ENCODE peak calls at places on chromosomes 6 and 20, in five cellular contexts. One of them, this sample, is unnamed.

GRCh38 chr6:22954749-22955385 is 385.5 kb downstream of the HDGFL1 start:
- DNase-seq in H1: no peak
- DNase-seq in neuronal stem cell: no peak
- DNase-seq in mesenchymal stem cell: peak
- DNase-seq in trophoblast cell: no peak
- DNase-seq in this sample: no peak

GRCh38 chr6:14408491-14408890 is 290.9 kb downstream of the CD83 start:
- DNase-seq in H1: no peak
- DNase-seq in trophoblast cell: no peak
- DNase-seq in neuronal stem cell: no peak
- DNase-seq in mesenchymal stem cell: no peak
- DNase-seq in this sample: no peak

GRCh38 chr6:15434823-15435380 is 189.0 kb downstream of the JARID2 start:
- DNase-seq in mesenchymal stem cell: no peak
- DNase-seq in neuronal stem cell: no peak
- DNase-seq in trophoblast cell: no peak
- DNase-seq in H1: no peak
- DNase-seq in this sample: no peak

GRCh38 chr6:158642097-158642601 is 2.4 kb downstream of the DYNLT1 start:
- DNase-seq in H1: no peak
- DNase-seq in neuronal stem cell: no peak
- DNase-seq in trophoblast cell: peak
- DNase-seq in mesenchymal stem cell: peak
- DNase-seq in this sample: no peak

GRCh38 chr6:167116109-167116837 is 6.6 kb upstream of the CCR6 start:
- DNase-seq in neuronal stem cell: no peak
- DNase-seq in H1: no peak
- DNase-seq in mesenchymal stem cell: no peak
- DNase-seq in trophoblast cell: peak
- DNase-seq in this sample: no peak

GRCh38 chr6:117449549-117450439 is 24.1 kb upstream of the ROS1 start:
- DNase-seq in H1: no peak
- DNase-seq in trophoblast cell: peak
- DNase-seq in mesenchymal stem cell: peak
- DNase-seq in neuronal stem cell: peak
- DNase-seq in this sample: peak

GRCh38 chr6:90202156-90202555 is 94.5 kb downstream of the BACH2 start:
- DNase-seq in neuronal stem cell: no peak
- DNase-seq in trophoblast cell: no peak
- DNase-seq in mesenchymal stem cell: no peak
- DNase-seq in H1: no peak
- DNase-seq in this sample: no peak

GRCh38 chr20:21781446-21782075 is 76.1 kb downstream of the PAX1 start:
- DNase-seq in trophoblast cell: no peak
- DNase-seq in H1: no peak
- DNase-seq in mesenchymal stem cell: no peak
- DNase-seq in neuronal stem cell: no peak
- DNase-seq in this sample: peak

GRCh38 chr20:50837532-50838321 is 42.9 kb downstream of the BCAS4 start:
- DNase-seq in mesenchymal stem cell: no peak
- DNase-seq in neuronal stem cell: no peak
- DNase-seq in H1: no peak
- DNase-seq in trophoblast cell: peak
- DNase-seq in this sample: no peak

GRCh38 chr6:89941031-89941775 is 46.9 kb downstream of the GJA10 start:
- DNase-seq in trophoblast cell: no peak
- DNase-seq in mesenchymal stem cell: no peak
- DNase-seq in H1: no peak
- DNase-seq in neuronal stem cell: no peak
- DNase-seq in this sample: no peak

GRCh38 chr20:10558635-10559187 is 115.1 kb downstream of the JAG1 start:
- DNase-seq in neuronal stem cell: no peak
- DNase-seq in mesenchymal stem cell: peak
- DNase-seq in H1: no peak
- DNase-seq in trophoblast cell: no peak
- DNase-seq in this sample: no peak

GRCh38 chr20:44460795-44461141 is 14.9 kb upstream of the TTPAL start:
- DNase-seq in neuronal stem cell: no peak
- DNase-seq in mesenchymal stem cell: peak
- DNase-seq in H1: no peak
- DNase-seq in trophoblast cell: no peak
- DNase-seq in this sample: no peak

GRCh38 chr6:10451828-10452509 is 37.1 kb upstream of the TFAP2A start:
- DNase-seq in trophoblast cell: peak
- DNase-seq in neuronal stem cell: no peak
- DNase-seq in mesenchymal stem cell: peak
- DNase-seq in H1: no peak
- DNase-seq in this sample: no peak

GRCh38 chr6:106684011-106684410 is 54.6 kb downstream of the QRSL1 start:
- DNase-seq in trophoblast cell: no peak
- DNase-seq in neuronal stem cell: no peak
- DNase-seq in H1: no peak
- DNase-seq in mesenchymal stem cell: no peak
- DNase-seq in this sample: no peak

GRCh38 chr6:42316390-42316970 is 98.8 kb upstream of the MRPS10 start:
- DNase-seq in mesenchymal stem cell: peak
- DNase-seq in H1: peak
- DNase-seq in neuronal stem cell: no peak
- DNase-seq in trophoblast cell: peak
- DNase-seq in this sample: no peak

GRCh38 chr6:100465701-100466409 is 1.1 kb upstream of the SIM1 start:
- DNase-seq in mesenchymal stem cell: peak
- DNase-seq in trophoblast cell: no peak
- DNase-seq in neuronal stem cell: peak
- DNase-seq in H1: no peak
- DNase-seq in this sample: no peak

GRCh38 chr20:20780127-20780822 is 67.8 kb upstream of the RALGAPA2 start:
- DNase-seq in mesenchymal stem cell: no peak
- DNase-seq in H1: no peak
- DNase-seq in neuronal stem cell: no peak
- DNase-seq in trophoblast cell: peak
- DNase-seq in this sample: peak

GRCh38 chr6:125363360-125364121 is 61.8 kb upstream of the HDDC2 start:
- DNase-seq in neuronal stem cell: peak
- DNase-seq in trophoblast cell: peak
- DNase-seq in H1: peak
- DNase-seq in mesenchymal stem cell: peak
- DNase-seq in this sample: peak

GRCh38 chr6:37099442-37099841 is 70.5 kb upstream of the PIM1 start:
- DNase-seq in trophoblast cell: peak
- DNase-seq in mesenchymal stem cell: no peak
- DNase-seq in neuronal stem cell: no peak
- DNase-seq in H1: no peak
- DNase-seq in this sample: no peak

GRCh38 chr6:101146389-101146788 is 247.1 kb upstream of the GRIK2 start:
- DNase-seq in neuronal stem cell: no peak
- DNase-seq in H1: no peak
- DNase-seq in trophoblast cell: no peak
- DNase-seq in mesenchymal stem cell: no peak
- DNase-seq in this sample: no peak

GRCh38 chr6:152720964-152721363 is 23.3 kb downstream of the MYCT1 start:
- DNase-seq in trophoblast cell: peak
- DNase-seq in neuronal stem cell: no peak
- DNase-seq in H1: no peak
- DNase-seq in mesenchymal stem cell: no peak
- DNase-seq in this sample: no peak

GRCh38 chr6:92181347-92181746 is 1238.0 kb downstream of the EPHA7 start:
- DNase-seq in H1: no peak
- DNase-seq in neuronal stem cell: no peak
- DNase-seq in mesenchymal stem cell: no peak
- DNase-seq in trophoblast cell: no peak
- DNase-seq in this sample: no peak

GRCh38 chr6:92174398-92175073 is 1244.8 kb downstream of the EPHA7 start:
- DNase-seq in trophoblast cell: no peak
- DNase-seq in neuronal stem cell: no peak
- DNase-seq in H1: no peak
- DNase-seq in mesenchymal stem cell: no peak
- DNase-seq in this sample: no peak

GRCh38 chr6:92180090-92180489 is 1239.3 kb downstream of the EPHA7 start:
- DNase-seq in mesenchymal stem cell: no peak
- DNase-seq in H1: no peak
- DNase-seq in trophoblast cell: no peak
- DNase-seq in neuronal stem cell: no peak
- DNase-seq in this sample: no peak
- H2AK5ac ChIP-seq in mesenchymal stem cell: no peak
- H2AK5ac ChIP-seq in H1: no peak
- H2AK5ac ChIP-seq in trophoblast cell: no peak
- H2AK5ac ChIP-seq in neuronal stem cell: no peak
- H2AK5ac ChIP-seq in this sample: no peak

GRCh38 chr20:31562241-31562640 is 42.8 kb upstream of the ID1 start:
- DNase-seq in mesenchymal stem cell: no peak
- DNase-seq in trophoblast cell: no peak
- DNase-seq in H1: no peak
- DNase-seq in neuronal stem cell: no peak
- DNase-seq in this sample: no peak

GRCh38 chr20:31560900-31561598 is 44.0 kb upstream of the ID1 start:
- DNase-seq in trophoblast cell: peak
- DNase-seq in H1: no peak
- DNase-seq in mesenchymal stem cell: peak
- DNase-seq in neuronal stem cell: no peak
- DNase-seq in this sample: no peak

GRCh38 chr20:31564284-31564683 is 40.8 kb upstream of the ID1 start:
- DNase-seq in neuronal stem cell: no peak
- DNase-seq in H1: no peak
- DNase-seq in mesenchymal stem cell: no peak
- DNase-seq in trophoblast cell: no peak
- DNase-seq in this sample: no peak

GRCh38 chr20:31559704-31560093 is 45.4 kb upstream of the ID1 start:
- DNase-seq in trophoblast cell: no peak
- DNase-seq in mesenchymal stem cell: peak
- DNase-seq in neuronal stem cell: no peak
- DNase-seq in H1: no peak
- DNase-seq in this sample: no peak

GRCh38 chr20:31560094-31560899 is 44.8 kb upstream of the ID1 start:
- DNase-seq in neuronal stem cell: no peak
- DNase-seq in H1: no peak
- DNase-seq in mesenchymal stem cell: peak
- DNase-seq in trophoblast cell: peak
- DNase-seq in this sample: peak
- H3K18ac ChIP-seq in neuronal stem cell: no peak
- H3K18ac ChIP-seq in H1: no peak
- H3K18ac ChIP-seq in mesenchymal stem cell: peak
- H3K18ac ChIP-seq in trophoblast cell: peak
- H3K18ac ChIP-seq in this sample: no peak

GRCh38 chr6:112218563-112218962 is 35.8 kb downstream of the LAMA4 start:
- DNase-seq in neuronal stem cell: no peak
- DNase-seq in mesenchymal stem cell: no peak
- DNase-seq in H1: no peak
- DNase-seq in trophoblast cell: no peak
- DNase-seq in this sample: no peak
- H2BK12ac ChIP-seq in neuronal stem cell: no peak
- H2BK12ac ChIP-seq in mesenchymal stem cell: peak
- H2BK12ac ChIP-seq in H1: no peak
- H2BK12ac ChIP-seq in trophoblast cell: peak
- H2BK12ac ChIP-seq in this sample: no peak

GRCh38 chr6:169701218-169701952 is 444 bp downstream of the WDR27 start:
- DNase-seq in mesenchymal stem cell: no peak
- DNase-seq in trophoblast cell: peak
- DNase-seq in neuronal stem cell: no peak
- DNase-seq in H1: no peak
- DNase-seq in this sample: no peak
- H2AK5ac ChIP-seq in mesenchymal stem cell: no peak
- H2AK5ac ChIP-seq in trophoblast cell: no peak
- H2AK5ac ChIP-seq in neuronal stem cell: peak
- H2AK5ac ChIP-seq in H1: no peak
- H2AK5ac ChIP-seq in this sample: no peak

DNA sequence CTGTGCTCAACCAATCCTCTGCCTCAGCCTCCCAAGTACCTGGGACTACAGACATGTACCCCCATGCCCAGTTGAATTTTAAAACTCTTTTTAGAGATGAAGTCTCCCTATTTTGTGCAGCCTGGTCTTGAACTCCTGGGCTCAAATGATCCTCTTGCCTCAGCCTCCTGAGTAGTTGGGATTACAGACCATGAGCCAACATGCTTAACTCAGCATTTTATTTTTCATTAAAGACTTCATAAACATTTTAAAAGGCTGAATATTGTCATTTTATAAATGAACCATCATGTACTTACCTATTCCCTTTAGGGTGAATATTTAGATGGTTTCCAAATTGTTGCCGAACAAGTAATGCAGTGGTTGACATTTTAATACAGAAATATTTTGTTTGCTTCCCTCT is 16.5 kb upstream of the IFNGR1 start:
- DNase-seq in H1: no peak
- DNase-seq in trophoblast cell: no peak
- DNase-seq in neuronal stem cell: no peak
- DNase-seq in mesenchymal stem cell: no peak
- DNase-seq in this sample: no peak
- H3K18ac ChIP-seq in H1: no peak
- H3K18ac ChIP-seq in trophoblast cell: peak
- H3K18ac ChIP-seq in neuronal stem cell: no peak
- H3K18ac ChIP-seq in mesenchymal stem cell: no peak
- H3K18ac ChIP-seq in this sample: no peak

GRCh38 chr6:161637658-161638057 is 363.8 kb upstream of the AGPAT4 start:
- DNase-seq in H1: no peak
- DNase-seq in trophoblast cell: no peak
- DNase-seq in mesenchymal stem cell: no peak
- DNase-seq in neuronal stem cell: no peak
- DNase-seq in this sample: no peak
- H2BK12ac ChIP-seq in H1: no peak
- H2BK12ac ChIP-seq in trophoblast cell: no peak
- H2BK12ac ChIP-seq in mesenchymal stem cell: no peak
- H2BK12ac ChIP-seq in neuronal stem cell: no peak
- H2BK12ac ChIP-seq in this sample: no peak

DNA sequence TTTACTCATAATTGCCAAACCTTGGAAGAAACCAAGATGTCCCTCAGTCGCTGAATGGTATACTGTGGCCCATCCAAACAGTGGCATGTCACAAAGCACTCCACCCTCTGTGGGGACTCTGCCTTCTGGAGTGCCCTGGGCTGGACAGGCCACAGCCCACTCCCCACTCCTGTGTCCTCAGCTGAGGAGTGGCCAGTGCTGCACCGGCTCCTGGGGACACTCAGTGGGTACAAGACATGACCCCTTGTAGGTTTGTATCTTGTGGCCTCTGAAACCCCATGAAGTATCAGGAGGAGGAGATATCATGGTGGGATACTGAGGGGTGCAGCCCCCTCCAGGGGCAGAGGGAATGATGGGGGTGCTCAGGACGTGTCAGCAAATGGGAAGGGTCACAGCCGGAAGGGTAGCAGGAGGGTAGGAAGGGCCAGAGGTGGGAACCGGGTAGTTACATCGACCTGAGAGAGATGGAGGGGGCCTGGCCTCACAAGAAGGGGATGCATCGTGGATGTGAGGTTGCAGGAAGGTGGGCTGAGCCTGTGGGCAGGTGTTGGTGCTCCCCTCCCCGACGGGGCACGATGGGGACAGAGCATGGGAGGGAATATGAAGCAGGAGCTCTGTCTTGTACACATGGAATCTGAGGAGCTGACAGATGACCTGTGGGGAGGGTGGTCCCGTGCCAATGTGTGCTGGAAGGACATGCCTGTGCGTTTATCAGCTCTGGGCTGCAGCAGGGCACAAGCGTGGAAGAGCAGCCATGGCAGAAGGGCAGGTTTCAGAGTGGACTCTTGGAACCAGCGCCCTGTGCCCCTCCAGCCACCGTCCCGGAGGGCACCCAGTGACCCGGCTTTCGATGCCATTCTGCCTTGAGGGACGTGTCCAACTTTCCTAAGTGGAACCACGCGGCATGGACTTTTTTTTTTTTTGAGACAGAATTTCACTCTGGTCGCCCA is 11.9 kb upstream of the HELZ2 start:
- DNase-seq in trophoblast cell: no peak
- DNase-seq in mesenchymal stem cell: no peak
- DNase-seq in neuronal stem cell: no peak
- DNase-seq in H1: no peak
- DNase-seq in this sample: no peak
- H2AK5ac ChIP-seq in trophoblast cell: no peak
- H2AK5ac ChIP-seq in mesenchymal stem cell: no peak
- H2AK5ac ChIP-seq in neuronal stem cell: no peak
- H2AK5ac ChIP-seq in H1: no peak
- H2AK5ac ChIP-seq in this sample: no peak